ENCODE peak calls at places on chromosomes 11 and 22, in nine cellular contexts. K, A, W, R, D, L, P, Z and V are unnamed samples.
A peak's percentile ranks its signal among the peaks of the same experiment; 100 is the strongest.

GRCh38 chr22:30889996-30890480 is 78.5 kb downstream of the MORC2 start:
- DNase-seq in A (no peak), D (no peak), L (no peak), W (no peak), P (no peak), K (no peak), Z (no peak), R (no peak), V (no peak)

GRCh38 chr11:70210516-70210915 is 7.4 kb downstream of the FADD start:
- DNase-seq in Z (no peak), A (no peak), R (no peak), D (no peak), L (no peak), P (no peak), W (no peak), K (no peak), V (no peak)

GRCh38 chr22:30195245-30196140 is 51.1 kb downstream of the LIF start:
- DNase-seq in W (peak; percentile 96), Z (no peak), R (no peak), A (no peak), D (no peak), K (no peak), L (no peak), P (peak; percentile 64), V (no peak)

GRCh38 chr11:15918212-15918611 is 438.1 kb downstream of the SOX6 start:
- DNase-seq in R (no peak), K (no peak), Z (no peak), D (no peak), P (no peak), W (no peak), A (no peak), L (no peak), V (no peak)

GRCh38 chr11:67384851-67385366 is 6.9 kb upstream of the RAD9A start:
- DNase-seq in W (peak; percentile 70), R (no peak), K (no peak), L (no peak), D (no peak), P (peak; percentile 64), Z (peak; percentile 74), A (no peak), V (no peak)

GRCh38 chr11:44032304-44033085 is 15.3 kb upstream of the ACCSL start:
- DNase-seq in W (no peak), K (no peak), A (no peak), Z (peak; percentile 26), L (peak; percentile 65), P (peak; percentile 72), D (peak; percentile 74), R (no peak), V (no peak)

GRCh38 chr11:118877487-118878173 is 6.1 kb upstream of the CXCR5 start:
- DNase-seq in P (no peak), L (no peak), D (no peak), W (no peak), A (no peak), K (no peak), R (no peak), Z (no peak), V (no peak)

GRCh38 chr11:131763193-131763890 is 392.9 kb downstream of the NTM start:
- DNase-seq in R (no peak), Z (no peak), K (no peak), W (no peak), P (peak; percentile 46), L (no peak), D (peak; percentile 72), A (no peak), V (no peak)

GRCh38 chr11:3135491-3136440 is 29.3 kb downstream of the OSBPL5 start:
- DNase-seq in L (no peak), W (no peak), R (no peak), D (no peak), Z (no peak), A (no peak), P (no peak), K (no peak), V (no peak)

GRCh38 chr11:100810146-100810545 is 123.1 kb downstream of the ARHGAP42 start:
- DNase-seq in A (no peak), Z (peak; percentile 30), L (no peak), D (peak; percentile 71), P (peak; percentile 61), R (no peak), K (peak; percentile 74), W (peak; percentile 76), V (no peak)

GRCh38 chr22:20111045-20111688 is 4.7 kb upstream of the RANBP1 start:
- DNase-seq in W (peak; percentile 26), P (peak; percentile 5), D (no peak), Z (peak; percentile 32), L (peak; percentile 37), R (no peak), A (no peak), K (no peak), V (no peak)

GRCh38 chr22:35622132-35622913 is 5.2 kb upstream of the MB start:
- DNase-seq in W (peak; percentile 92), L (peak; percentile 89), K (no peak), R (peak; percentile 47), Z (no peak), P (no peak), D (no peak), A (no peak), V (no peak)

GRCh38 chr11:24513837-24514594 is 17.2 kb downstream of the LUZP2 start:
- DNase-seq in A (no peak), P (no peak), D (no peak), K (no peak), L (peak; percentile 11), W (peak; percentile 58), Z (no peak), R (no peak), V (no peak)

GRCh38 chr11:24511518-24511917 is 14.7 kb downstream of the LUZP2 start:
- DNase-seq in K (no peak), W (peak; percentile 63), R (no peak), Z (peak; percentile 3), L (no peak), A (no peak), P (no peak), D (no peak), V (no peak)

DNA sequence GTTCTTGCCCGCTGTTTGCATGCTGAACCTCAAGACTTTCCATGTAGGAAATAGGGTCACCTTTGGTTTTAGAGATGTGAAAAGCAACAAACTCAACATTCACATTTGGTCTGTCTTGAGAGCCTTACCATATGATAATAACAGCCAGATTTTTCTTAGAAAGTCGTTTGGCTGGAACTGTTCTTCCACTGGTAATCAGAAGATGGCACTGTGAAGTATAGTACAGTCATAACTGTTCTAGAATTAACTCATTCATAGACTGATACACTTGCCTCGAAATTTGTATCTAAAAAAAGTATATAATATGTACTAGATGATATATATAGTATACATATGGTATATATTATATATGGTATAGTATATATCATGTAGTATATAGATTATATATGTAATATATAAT is 12.3 kb downstream of the LUZP2 start:
- DNase-seq in K (no peak), A (no peak), R (no peak), D (no peak), P (peak; percentile 41), W (peak; percentile 44), L (no peak), Z (peak; percentile 11), V (no peak)
- TF ChIP-seq CTCF in K (peak; percentile 34), A (no peak), R (no peak), D (no peak), P (peak; percentile 57), W (peak; percentile 55), L (peak; percentile 30), Z (peak; percentile 31), V (no peak)

DNA sequence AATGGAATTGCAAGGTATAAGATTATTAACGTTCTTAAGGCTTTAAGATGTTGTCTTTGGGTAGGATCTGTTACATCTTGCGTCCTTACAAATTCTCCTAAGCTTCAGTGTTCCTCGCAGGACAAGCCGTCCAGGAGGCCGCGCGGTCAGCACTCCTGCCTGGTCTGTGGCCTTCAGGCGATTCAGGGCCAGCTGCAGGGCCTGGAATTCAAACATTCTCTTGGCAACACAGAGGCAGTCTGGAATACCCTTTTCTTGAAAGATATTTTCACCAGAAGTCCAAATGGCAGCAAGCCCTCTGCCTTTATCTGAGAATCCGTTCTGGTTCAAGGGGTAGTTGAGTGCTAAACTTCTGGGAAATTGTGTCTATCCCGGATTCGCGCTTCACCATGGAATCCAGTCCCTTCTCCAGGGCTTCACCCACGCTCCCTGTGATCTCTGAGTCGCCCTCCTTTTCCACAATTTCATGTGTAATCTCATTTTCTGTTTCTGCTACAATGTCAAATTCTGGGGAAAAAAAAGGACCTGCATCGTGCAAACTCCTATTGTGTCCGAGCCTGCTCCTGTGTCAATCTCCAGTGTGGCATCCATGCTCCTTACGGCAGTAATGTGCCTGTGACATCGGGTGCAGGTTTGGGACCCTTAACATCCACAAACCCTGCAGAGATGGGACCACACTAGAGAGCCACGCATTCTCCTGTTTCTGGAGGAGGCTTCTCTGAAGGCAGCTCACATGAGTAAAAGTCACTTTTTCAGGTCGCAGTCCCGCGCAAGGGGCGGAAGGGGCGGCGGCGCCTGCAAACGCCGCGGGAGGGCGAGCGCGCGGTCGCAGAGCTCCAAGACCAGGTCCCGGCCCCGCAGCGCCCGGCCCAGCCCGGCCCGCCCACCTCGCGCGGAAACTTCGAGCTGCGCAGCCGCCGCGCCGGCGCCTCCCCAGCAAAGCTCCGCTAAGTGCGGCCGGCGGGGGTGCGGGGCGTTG is 25.3 kb upstream of the SORL1 start:
- DNase-seq in L (peak; percentile 55), K (no peak), P (no peak), W (peak; percentile 43), A (no peak), R (peak; percentile 26), D (no peak), Z (no peak), V (no peak)
- H3K4me3 ChIP-seq in L (peak overlapping the region; percentile 16), K (peak overlapping the region; percentile 9), P (no peak overlapping the region), W (peak overlapping the region; percentile 66), A (peak overlapping the region; percentile 8), R (no peak overlapping the region), D (no peak overlapping the region), Z (no peak overlapping the region), V (no peak overlapping the region)

DNA sequence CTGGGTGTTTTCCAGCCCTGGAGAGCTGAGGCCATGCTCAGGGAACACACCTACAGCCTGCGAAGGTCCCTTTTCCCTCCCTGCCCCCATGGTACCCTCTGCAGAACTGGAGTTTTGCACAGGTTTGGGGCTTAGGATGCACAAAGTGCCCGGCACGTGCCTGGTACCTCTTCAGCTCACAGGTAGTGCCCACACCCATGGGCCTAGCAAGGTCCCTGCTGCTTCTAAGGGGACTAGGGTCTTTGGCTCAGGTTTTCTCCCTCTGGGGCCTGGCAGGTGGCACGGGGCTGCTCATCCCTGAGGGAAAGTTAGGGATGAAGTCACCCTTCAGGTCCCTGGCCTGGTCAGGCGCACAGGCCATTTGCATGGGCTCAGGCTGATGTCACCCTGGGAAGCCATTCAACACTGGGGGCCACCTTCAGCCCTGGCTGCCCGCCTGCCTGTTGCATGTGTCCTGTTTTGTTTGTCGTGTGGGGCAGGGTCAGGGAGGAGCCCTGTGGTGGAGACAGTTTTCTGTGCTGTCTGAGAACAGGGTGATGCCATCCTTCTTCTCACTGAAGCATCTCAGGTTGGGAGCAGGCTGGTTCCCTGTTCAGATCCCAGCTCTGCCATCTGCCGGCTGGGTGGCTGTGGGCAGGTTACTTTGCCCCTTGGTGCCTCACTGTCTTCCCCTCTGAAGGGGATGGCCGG is 68.3 kb upstream of the CRYBB3 start:
- DNase-seq in K (no peak), R (no peak), D (no peak), Z (no peak), W (no peak), P (no peak), A (no peak), L (no peak), V (no peak)
- TF ChIP-seq CTCF in K (no peak), R (no peak), D (no peak), Z (peak; percentile 18), W (peak; percentile 27), P (no peak), A (no peak), L (no peak), V (no peak)

DNA sequence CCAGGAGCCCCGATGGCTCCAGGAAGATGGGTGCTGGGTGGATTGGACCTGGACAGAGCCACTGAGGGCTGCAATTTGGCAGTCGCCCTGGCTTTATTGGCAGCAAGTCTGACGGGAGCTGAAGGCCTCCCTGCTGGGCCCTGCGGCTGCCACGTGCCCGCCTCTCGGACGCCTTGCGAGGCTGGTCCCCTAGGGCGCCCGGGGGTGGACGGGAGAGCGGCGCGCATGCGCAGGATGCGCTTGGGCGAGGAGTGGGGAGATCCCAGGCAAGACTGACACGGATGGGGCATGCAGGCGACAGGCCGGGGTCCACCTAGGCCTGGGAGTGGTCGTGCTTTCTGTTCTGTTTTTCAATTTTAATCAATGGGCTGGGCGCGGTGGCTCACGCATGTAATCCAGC is 150.0 kb downstream of the ADAMTS15 start:
- DNase-seq in W (no peak), A (no peak), P (no peak), D (no peak), Z (no peak), R (no peak), K (no peak), L (no peak), V (no peak)
- H3K4me3 ChIP-seq in W (no peak overlapping the region), A (no peak overlapping the region), P (no peak overlapping the region), D (no peak overlapping the region), Z (no peak overlapping the region), R (no peak overlapping the region), K (no peak overlapping the region), L (no peak overlapping the region), V (no peak overlapping the region)